ENCODE peak calls at places on chromosomes 1 and 21, in four cellular contexts. A, L, G and R are unnamed samples.

GRCh38 chr1:160416369-160416768 is 16.0 kb downstream of the VANGL2 start:
- DNase-seq in A (no peak), G (no peak), L (no peak), R (no peak)

GRCh38 chr1:181503130-181503810 is 20.0 kb downstream of the CACNA1E start:
- DNase-seq in L (no peak), G (no peak), A (no peak), R (no peak)

GRCh38 chr1:7989762-7990428 is 28.4 kb downstream of the PARK7 start:
- DNase-seq in A (no peak), L (no peak), G (peak), R (no peak)

GRCh38 chr1:199774433-199775089 is 252.9 kb upstream of the NR5A2 start:
- DNase-seq in L (peak), A (no peak), G (no peak), R (no peak)

GRCh38 chr21:33125981-33126380 is 56.0 kb downstream of the OLIG1 start:
- DNase-seq in A (no peak), L (no peak), G (no peak), R (no peak)

GRCh38 chr1:53069663-53070327 is 7.8 kb downstream of the PODN start:
- DNase-seq in G (peak), L (no peak), A (no peak), R (no peak)

GRCh38 chr1:21861602-21862429 is 49.8 kb downstream of the LDLRAD2 start:
- DNase-seq in L (no peak), G (no peak), A (no peak), R (no peak)

GRCh38 chr1:26349196-26349885 is 4.6 kb downstream of the CRYBG2 start:
- DNase-seq in A (no peak), L (no peak), G (no peak), R (no peak)

GRCh38 chr21:46006547-46007497 is 25.3 kb downstream of the COL6A1 start:
- DNase-seq in G (peak), A (no peak), L (no peak), R (peak)

GRCh38 chr1:236524142-236524891 is 535 bp downstream of the LGALS8 start:
- DNase-seq in A (peak), L (peak), G (peak), R (no peak)

GRCh38 chr1:111745670-111746613 is 6.7 kb upstream of the INKA2 start:
- DNase-seq in A (no peak), G (peak), L (no peak), R (no peak)

GRCh38 chr1:246631426-246631825 is 65.2 kb downstream of the CNST start:
- DNase-seq in G (no peak), A (no peak), L (no peak), R (no peak)

GRCh38 chr21:38241029-38241740 is 15.6 kb upstream of the KCNJ15 start:
- DNase-seq in G (peak), L (no peak), A (no peak), R (no peak)

GRCh38 chr1:152961201-152961891 is 9.1 kb upstream of the SPRR4 start:
- DNase-seq in A (no peak), G (no peak), L (no peak), R (no peak)

GRCh38 chr1:65207317-65207716 is 59.3 kb downstream of the AK4 start:
- DNase-seq in A (no peak), G (no peak), L (peak), R (no peak)

GRCh38 chr1:18681423-18681835 is 50.8 kb downstream of the PAX7 start:
- DNase-seq in L (peak), A (no peak), G (no peak), R (no peak)

GRCh38 chr1:78236711-78237110 is 190.9 kb downstream of the GIPC2 start:
- DNase-seq in A (no peak), L (no peak), G (no peak), R (no peak)

GRCh38 chr1:201095581-201096531 is 16.4 kb downstream of the CACNA1S start:
- DNase-seq in L (no peak), G (no peak), A (no peak), R (no peak)

GRCh38 chr1:76868154-76868882 is 1.0 kb downstream of the ST6GALNAC5 start:
- DNase-seq in L (no peak), G (peak), A (peak), R (peak)

GRCh38 chr1:201172336-201172735 is 18.1 kb upstream of the TMEM9 start:
- DNase-seq in L (no peak), G (no peak), A (no peak), R (peak)

GRCh38 chr1:22567176-22567575 is 3.9 kb downstream of the EPHA8 start:
- DNase-seq in L (no peak), A (no peak), G (no peak), R (no peak)

GRCh38 chr1:174996474-174996873 is 3.3 kb upstream of the CACYBP start:
- DNase-seq in A (no peak), G (no peak), L (no peak), R (no peak)

GRCh38 chr1:221839794-221840395 is 98.0 kb upstream of the DUSP10 start:
- DNase-seq in L (no peak), G (peak), A (no peak), R (no peak)

DNA sequence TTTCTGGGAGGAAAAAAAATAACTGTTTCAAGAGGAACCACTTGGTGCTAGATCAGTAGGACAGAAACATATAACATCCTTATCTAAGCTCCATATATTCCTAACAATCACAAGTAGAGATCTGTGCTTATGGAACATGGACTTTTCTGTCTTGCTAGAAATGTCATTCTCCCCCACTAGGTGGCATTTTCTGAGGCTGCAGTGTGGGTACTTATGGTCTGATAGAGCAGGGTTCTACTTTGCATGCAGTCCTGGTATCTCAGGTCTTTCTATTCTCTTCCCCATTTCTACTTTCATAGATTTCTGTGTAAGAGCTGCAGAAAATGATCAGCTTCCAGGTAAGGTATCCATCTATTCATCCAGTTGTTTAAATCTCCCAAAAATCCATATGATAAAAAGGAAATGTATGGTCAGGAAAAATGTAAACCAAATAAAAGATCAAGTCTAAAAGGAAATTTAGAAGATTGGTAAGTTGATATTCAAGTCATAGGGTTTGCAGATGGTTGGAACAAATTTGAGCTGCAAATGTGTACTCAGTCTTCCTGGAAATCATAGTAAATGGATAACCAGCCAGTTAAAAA is 1.5 kb downstream of the ZNF684 start:
- DNase-seq in A (peak), L (no peak), G (no peak), R (no peak)
- H3K4me3 ChIP-seq in A (no peak), L (no peak), G (no peak), R (no peak)

DNA sequence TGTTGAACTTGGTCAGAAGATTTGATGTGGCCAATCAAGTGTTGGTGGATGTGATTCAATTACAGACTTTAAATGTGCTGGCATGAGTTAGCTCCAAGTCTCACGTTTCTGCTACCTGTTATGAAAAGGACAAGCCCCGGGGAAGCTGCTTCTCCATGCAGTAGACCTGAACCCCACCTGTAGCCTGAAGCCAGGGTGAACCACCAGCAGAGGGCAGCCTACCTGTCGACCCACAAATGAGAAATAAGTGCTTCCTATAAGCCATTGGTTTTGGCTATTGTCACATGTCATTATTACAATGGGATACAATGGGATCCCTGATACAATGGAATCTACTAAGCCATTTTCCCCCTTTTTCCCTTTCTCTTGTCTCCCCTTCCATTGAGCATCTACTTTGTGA is 230.2 kb downstream of the PRDM2 start:
- DNase-seq in A (no peak), L (no peak), G (no peak), R (no peak)
- H3K4me3 ChIP-seq in A (no peak), L (no peak), G (no peak), R (no peak)

DNA sequence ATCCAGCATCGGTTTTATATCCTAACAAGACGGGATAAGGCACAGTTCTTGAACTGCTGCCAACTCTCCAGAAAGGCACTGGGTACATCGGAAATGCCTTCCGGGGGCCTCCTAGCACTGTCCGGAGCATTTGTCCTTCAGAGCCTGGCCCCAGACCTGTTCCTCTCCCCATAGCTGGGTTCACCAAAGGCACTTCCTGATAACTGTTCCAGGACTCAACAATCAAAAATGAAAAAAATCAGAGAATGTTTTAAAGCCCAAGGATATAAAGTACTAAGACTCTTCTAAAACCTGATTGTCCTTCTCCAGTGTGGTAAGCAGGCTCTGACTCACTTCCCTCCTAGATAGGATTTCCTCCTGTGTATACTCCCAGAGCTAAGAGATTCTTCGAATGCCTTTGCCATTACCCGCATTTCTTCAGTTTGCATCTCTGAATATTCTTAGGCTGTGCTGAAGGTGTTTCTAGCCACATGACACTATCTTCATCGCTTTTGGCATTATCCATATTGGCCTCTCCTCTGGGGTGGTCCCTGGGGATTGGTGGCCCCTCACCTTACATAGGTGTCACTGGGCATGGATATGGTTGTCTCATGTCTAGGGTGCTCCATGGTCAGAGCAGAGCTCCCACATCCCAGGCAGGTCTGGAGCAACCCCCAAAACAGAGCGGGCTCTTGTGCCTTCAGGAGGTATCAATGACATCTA is 112.9 kb downstream of the ZBTB18 start:
- DNase-seq in G (peak), A (no peak), L (peak), R (no peak)
- H3K4me3 ChIP-seq in G (no peak), A (no peak), L (no peak), R (no peak)

GRCh38 chr1:84280908-84281307 is 20.6 kb upstream of the SAMD13 start:
- DNase-seq in A (no peak), L (no peak), G (no peak), R (no peak)
- H3K4me3 ChIP-seq in A (no peak), L (no peak), G (no peak), R (no peak)